ENCODE peak calls at places on chromosomes 16 and 17, in four cellular contexts. A is small intestine, U is SJCRH30, C is A673. V is an unnamed sample.
A peak's percentile ranks its signal among the peaks of the same experiment; 100 is the strongest.

GRCh38 chr17:58417300-58418092 is at the start of gene RNF43:
- DNase-seq in A (peak; percentile 100), U (peak; percentile 80), C (peak; percentile 90), V (peak; percentile 100)

GRCh38 chr17:49280061-49280460 is 49.5 kb upstream of the PHOSPHO1 start:
- DNase-seq in A (no peak), U (no peak), C (no peak), V (peak; percentile 12)

GRCh38 chr17:9905902-9906301 is 831 bp upstream of the RCVRN start:
- DNase-seq in A (no peak), U (peak; percentile 18), C (peak; percentile 41), V (peak; percentile 94)

GRCh38 chr16:88857728-88858339 is 907 bp downstream of the TRAPPC2L start:
- DNase-seq in A (peak; percentile 81), U (peak; percentile 56), C (peak; percentile 80), V (peak; percentile 90)

GRCh38 chr16:4550587-4550986 is 5.6 kb upstream of the C16orf96 start:
- DNase-seq in A (no peak), U (no peak), C (no peak), V (no peak)

GRCh38 chr16:35207059-35207999 is 1747.9 kb downstream of the TP53TG3F start:
- DNase-seq in A (no peak), U (no peak), C (no peak), V (no peak)

GRCh38 chr16:13957197-13958078 is 37.5 kb downstream of the ERCC4 start:
- DNase-seq in A (peak; percentile 90), U (peak; percentile 93), C (peak; percentile 87), V (peak; percentile 58)

GRCh38 chr17:40577611-40578065 is 12.4 kb upstream of the CCR7 start:
- DNase-seq in A (no peak), U (no peak), C (no peak), V (peak; percentile 23)

GRCh38 chr17:51610155-51610554 is 349.8 kb downstream of the UTP18 start:
- DNase-seq in A (no peak), U (no peak), C (no peak), V (no peak)

GRCh38 chr17:75605790-75606189 is 18.2 kb downstream of the MYO15B start:
- DNase-seq in A (no peak), U (no peak), C (no peak), V (no peak)

GRCh38 chr16:54505479-54506247 is 219.1 kb upstream of the IRX3 start:
- DNase-seq in A (no peak), U (no peak), C (peak; percentile 65), V (no peak)

GRCh38 chr16:79970091-79970490 is 369.6 kb upstream of the MAF start:
- DNase-seq in A (no peak), U (no peak), C (no peak), V (no peak)

GRCh38 chr16:75938818-75939217 is 212.5 kb upstream of the CPHXL start:
- DNase-seq in A (no peak), U (peak; percentile 17), C (no peak), V (no peak)

GRCh38 chr17:39623356-39623950 is 3.3 kb upstream of the PPP1R1B start:
- DNase-seq in A (peak; percentile 88), U (peak; percentile 81), C (peak; percentile 63), V (peak; percentile 98)

GRCh38 chr17:51640108-51640622 is 379.8 kb downstream of the UTP18 start:
- DNase-seq in A (no peak), U (peak; percentile 50), C (peak; percentile 33), V (peak; percentile 93)

GRCh38 chr17:49708515-49709161 is 874 bp upstream of the SLC35B1 start:
- DNase-seq in A (no peak), U (no peak), C (no peak), V (peak; percentile 70)

GRCh38 chr16:2091722-2092620 is 43.7 kb downstream of the PKD1 start:
- DNase-seq in A (peak; percentile 88), U (no peak), C (no peak), V (peak; percentile 69)
- H3K4me1 ChIP-seq in A (no peaks in the 10 kb centered on the region), U (no peaks in the 10 kb centered on the region), C (no peaks in the 10 kb centered on the region), V (peaks cover 8% of the 10 kb centered on the region)

DNA sequence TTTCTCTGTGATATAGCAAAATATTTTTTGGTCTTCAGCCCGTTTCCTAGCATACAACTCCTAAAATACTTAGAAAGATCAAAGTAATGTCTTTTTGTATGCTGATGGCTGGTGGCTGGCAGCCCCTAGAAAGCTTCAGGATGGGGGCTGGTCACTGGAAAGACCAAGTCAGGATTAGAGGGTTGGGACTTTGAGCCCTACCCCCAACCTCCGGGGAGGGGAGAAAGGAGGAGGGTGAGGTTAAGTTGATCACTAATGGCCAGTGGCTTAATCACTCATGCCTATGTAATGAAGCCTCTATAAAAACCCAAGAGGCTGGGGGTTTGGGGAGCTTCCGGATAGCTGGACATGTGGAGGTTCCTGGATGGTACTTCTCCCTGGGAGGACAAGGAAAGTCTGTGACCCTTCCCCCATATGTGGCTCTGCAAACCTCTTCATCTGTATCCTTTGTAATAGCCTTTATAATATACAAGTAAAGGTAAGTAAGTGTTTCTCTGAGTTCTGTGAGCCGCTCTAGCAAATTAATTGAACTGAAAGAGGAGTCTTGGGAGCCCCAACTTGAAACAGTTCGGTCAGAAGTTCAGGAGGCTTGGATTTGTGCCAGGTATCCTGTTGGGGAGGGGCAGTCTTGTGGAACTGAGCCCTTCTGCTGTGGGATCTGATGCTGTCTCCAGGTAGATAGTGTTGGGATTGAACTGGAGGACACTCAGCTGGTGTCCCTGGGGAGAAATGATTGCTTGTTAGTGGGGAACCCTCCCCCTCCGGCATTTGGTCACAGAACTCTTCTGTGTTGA is 3.5 kb downstream of the SLC7A6 start:
- DNase-seq in A (peak; percentile 63), U (no peak), C (no peak), V (peak; percentile 80)
- H3K4me1 ChIP-seq in A (no peaks in the 10 kb centered on the region), U (no peaks in the 10 kb centered on the region), C (peaks cover 11% of the 10 kb centered on the region), V (peaks cover 14% of the 10 kb centered on the region)

DNA sequence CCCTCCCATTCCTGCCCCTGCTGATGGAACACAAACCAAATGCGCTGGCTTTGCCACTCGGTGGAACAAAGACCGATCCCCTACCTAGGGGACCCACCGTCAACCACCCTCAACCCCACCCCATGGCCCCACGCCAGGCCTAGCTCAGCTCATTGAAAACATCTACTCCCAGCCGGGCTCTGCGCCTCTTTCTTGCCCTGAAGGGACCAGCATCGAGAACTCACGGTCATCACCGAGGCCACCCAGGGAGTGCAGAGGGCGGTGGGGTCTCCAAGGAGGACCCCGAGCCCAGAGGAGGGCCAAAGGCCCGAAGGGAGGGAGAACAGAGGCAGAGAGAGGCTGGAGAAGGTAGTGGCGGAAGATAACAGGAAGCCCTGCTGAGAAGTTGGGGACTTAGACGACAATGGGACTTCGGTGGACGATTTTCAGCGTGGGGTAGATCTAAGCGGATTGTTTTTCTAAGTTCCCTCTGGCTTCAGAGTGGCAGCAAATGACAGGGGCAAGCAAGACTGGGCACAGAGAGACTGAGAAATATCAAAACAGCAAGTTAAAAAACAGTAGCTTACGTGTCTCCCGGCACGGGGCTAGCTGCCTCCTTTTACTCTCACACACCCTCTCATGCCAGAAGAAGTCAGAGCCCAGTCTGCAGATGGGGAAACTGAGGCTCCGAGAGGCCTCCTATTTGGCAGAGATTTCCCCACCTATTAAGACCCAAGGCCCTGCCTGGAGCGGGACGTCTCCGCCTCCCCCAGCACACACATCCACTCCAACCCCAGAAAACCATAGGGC is 1.1 kb downstream of the CARHSP1 start:
- DNase-seq in A (peak; percentile 58), U (peak; percentile 53), C (peak; percentile 53), V (peak; percentile 76)
- H3K4me1 ChIP-seq in A (peaks cover 5% of the 10 kb centered on the region), U (peaks cover 23% of the 10 kb centered on the region), C (peaks cover 49% of the 10 kb centered on the region), V (peaks cover 26% of the 10 kb centered on the region)

GRCh38 chr16:24988593-24989338 is 26.4 kb downstream of the ARHGAP17 start:
- DNase-seq in A (peak; percentile 95), U (peak; percentile 58), C (peak; percentile 54), V (no peak)
- H3K4me1 ChIP-seq in A (peaks cover 36% of the 10 kb centered on the region), U (peaks cover 29% of the 10 kb centered on the region), C (peaks cover 68% of the 10 kb centered on the region), V (peaks cover 11% of the 10 kb centered on the region)

DNA sequence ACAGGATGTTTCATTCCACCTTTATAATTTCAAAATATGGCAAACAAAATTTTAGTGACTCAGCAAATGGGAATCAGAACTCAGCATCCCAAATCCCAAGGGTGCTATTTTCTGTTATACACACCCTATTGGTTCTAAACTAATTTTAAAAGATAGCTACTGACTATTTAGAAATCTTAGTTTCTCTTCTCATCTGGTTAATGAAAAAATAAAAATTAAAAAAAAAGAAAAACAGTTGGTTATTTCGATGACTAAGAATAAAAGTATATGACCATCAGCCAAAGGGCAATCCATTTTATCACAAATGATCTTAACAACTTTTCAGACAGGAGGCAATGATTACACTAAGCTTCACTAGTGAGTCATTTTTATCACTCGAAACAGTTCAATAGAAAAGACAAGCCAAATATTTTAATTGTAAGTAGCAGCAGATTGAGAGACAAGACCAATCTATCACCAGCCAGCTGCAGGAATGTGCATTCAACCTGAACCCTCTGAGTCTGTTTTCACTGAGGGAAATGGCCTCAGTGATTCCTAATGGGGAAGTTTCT is 15.2 kb downstream of the PHLPP2 start:
- DNase-seq in A (peak; percentile 89), U (no peak), C (peak; percentile 48), V (no peak)
- H3K4me1 ChIP-seq in A (peaks cover 5% of the 10 kb centered on the region), U (peaks cover 17% of the 10 kb centered on the region), C (peaks cover 41% of the 10 kb centered on the region), V (peaks cover 6% of the 10 kb centered on the region)

DNA sequence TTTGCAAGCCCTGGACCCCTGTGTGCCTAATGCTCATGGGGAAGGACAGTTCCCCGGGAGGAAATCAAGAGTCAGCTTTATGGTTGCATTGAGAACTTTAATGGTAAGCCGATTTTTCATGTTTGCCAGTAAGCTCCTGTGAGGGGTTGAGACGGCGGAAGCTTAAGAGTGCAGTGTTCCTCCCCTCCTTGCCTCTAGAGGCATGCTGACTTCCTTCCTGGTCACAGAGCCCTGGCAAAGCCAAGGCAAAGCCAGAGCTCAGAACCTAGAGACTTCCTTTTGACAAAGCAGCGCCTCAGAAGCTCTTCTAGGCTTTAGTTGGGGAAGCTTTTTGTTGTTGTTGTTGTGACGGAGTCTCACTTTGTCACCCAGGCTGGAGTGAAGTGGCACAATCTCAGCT is 2.7 kb upstream of the HEATR9 start:
- DNase-seq in A (no peak), U (no peak), C (no peak), V (peak; percentile 79)
- H3K4me1 ChIP-seq in A (no peaks in the 10 kb centered on the region), U (no peaks in the 10 kb centered on the region), C (no peaks in the 10 kb centered on the region), V (no peaks in the 10 kb centered on the region)

GRCh38 chr16:685967-686366 is 1.8 kb upstream of the JMJD8 start:
- DNase-seq in A (peak; percentile 45), U (peak; percentile 49), C (no peak), V (peak; percentile 84)
- H3K4me1 ChIP-seq in A (peaks cover 8% of the 10 kb centered on the region), U (peaks cover 10% of the 10 kb centered on the region), C (peaks cover 31% of the 10 kb centered on the region), V (peaks cover 23% of the 10 kb centered on the region)

DNA sequence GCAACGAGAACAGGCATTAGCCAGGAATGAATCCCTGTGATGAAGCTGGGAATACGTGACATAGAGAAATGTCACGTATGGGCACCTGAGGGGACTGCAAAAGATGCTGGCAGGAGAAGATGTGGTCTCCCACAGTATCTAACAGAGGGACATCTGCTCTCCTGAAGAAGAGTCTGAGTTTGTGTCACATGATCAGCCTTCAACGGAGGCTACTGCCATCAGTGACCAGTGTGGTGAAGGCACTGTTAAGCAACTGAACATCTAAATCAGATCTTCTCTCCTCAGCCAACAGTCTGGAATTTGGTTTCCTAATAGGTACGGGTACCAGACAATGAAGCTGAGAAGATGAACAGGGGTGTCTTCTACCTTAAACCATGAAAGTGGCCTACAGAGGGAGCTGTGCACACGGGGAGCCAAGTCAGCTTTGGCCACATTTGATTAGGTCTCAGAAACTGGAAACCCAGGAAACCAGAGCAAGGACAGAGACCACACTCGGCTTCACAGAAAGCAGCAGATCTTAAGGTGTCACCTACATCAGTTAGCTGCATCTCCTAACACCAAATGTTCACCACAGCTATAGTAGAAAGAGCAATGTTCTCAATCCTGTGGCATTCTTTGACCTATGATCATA is 41.8 kb downstream of the BRD7 start:
- DNase-seq in A (peak; percentile 49), U (peak; percentile 34), C (peak; percentile 24), V (peak; percentile 75)
- H3K4me1 ChIP-seq in A (no peaks in the 10 kb centered on the region), U (peaks cover 14% of the 10 kb centered on the region), C (no peaks in the 10 kb centered on the region), V (no peaks in the 10 kb centered on the region)

DNA sequence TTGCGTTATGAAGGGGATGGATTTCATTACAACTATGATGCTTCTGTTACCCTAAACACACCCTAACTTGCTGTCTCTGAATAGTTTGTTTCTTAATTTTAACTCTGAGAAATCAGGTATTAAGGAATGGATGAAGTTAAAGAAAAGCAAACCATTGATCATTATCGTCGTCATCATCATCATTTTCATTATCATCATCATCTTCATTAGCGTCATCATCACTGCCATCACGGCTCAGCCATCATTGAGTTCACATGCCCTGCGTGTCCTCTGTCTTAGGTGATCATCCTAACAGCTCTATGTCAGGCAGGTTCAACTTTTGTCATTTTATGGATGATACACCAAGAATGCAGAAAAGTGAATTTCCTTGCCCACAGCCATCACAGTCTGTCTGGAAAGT is 477.5 kb upstream of the EEF2KMT start:
- DNase-seq in A (no peak), U (no peak), C (no peak), V (no peak)
- H3K4me1 ChIP-seq in A (no peaks in the 10 kb centered on the region), U (no peaks in the 10 kb centered on the region), C (no peaks in the 10 kb centered on the region), V (no peaks in the 10 kb centered on the region)

V was measured in endodermal cell.